ENCODE peak calls at places on chromosomes 1 and 21, in five cellular contexts. B, D, N, T and S are unnamed samples. For H3K4me1, the result is how much of the 10 kb centered on the place peaks cover.

GRCh38 chr1:44950434-44950833 is 36.0 kb downstream of the EIF2B3 start:
- DNase-seq in N (no peak), B (no peak), T (no peak), D (no peak), S (no peak)

GRCh38 chr1:224435318-224435763 is 744 bp upstream of the WDR26 start:
- DNase-seq in T (no peak), B (peak), D (no peak), N (no peak), S (no peak)

GRCh38 chr1:205042911-205043806 is at the start of gene CNTN2:
- DNase-seq in D (no peak), N (peak), T (no peak), B (peak), S (no peak)

GRCh38 chr1:223886516-223886921 is 40.8 kb upstream of the TP53BP2 start:
- DNase-seq in N (no peak), B (no peak), T (no peak), D (no peak), S (peak)

GRCh38 chr1:29972664-29973063 is 736.3 kb downstream of the PTPRU start:
- DNase-seq in N (no peak), B (no peak), T (no peak), D (no peak), S (no peak)

GRCh38 chr1:233315718-233316301 is 11.7 kb upstream of the MAP3K21 start:
- DNase-seq in B (no peak), T (no peak), N (no peak), D (no peak), S (no peak)

GRCh38 chr1:45522324-45523104 is 830 bp upstream of the PRDX1 start:
- DNase-seq in N (no peak), T (no peak), B (no peak), D (no peak), S (no peak)

GRCh38 chr1:35718492-35719336 is at the start of gene C1orf216:
- DNase-seq in D (peak), N (peak), T (no peak), B (peak), S (no peak)

GRCh38 chr1:145720556-145720877 is 1.2 kb downstream of the CD160 start:
- DNase-seq in D (no peak), B (no peak), T (no peak), N (no peak), S (no peak)

GRCh38 chr21:28253378-28253777 is 739.3 kb downstream of the LTN1 start:
- DNase-seq in B (no peak), D (no peak), T (no peak), N (no peak), S (no peak)

GRCh38 chr21:39599191-39599966 is 13.4 kb upstream of the B3GALT5 start:
- DNase-seq in T (no peak), N (no peak), D (no peak), B (no peak), S (no peak)

GRCh38 chr1:3555131-3555920 is 56.0 kb downstream of the MEGF6 start:
- DNase-seq in T (no peak), N (no peak), D (no peak), B (no peak), S (no peak)

GRCh38 chr1:231359113-231359512 is 21.0 kb downstream of the SPRTN start:
- DNase-seq in D (no peak), T (no peak), N (no peak), B (peak), S (no peak)

GRCh38 chr1:117930173-117930447 is 571 bp downstream of the WDR3 start:
- DNase-seq in D (no peak), N (no peak), T (no peak), B (no peak), S (no peak)

GRCh38 chr21:40179167-40179566 is 311.9 kb downstream of the PCP4 start:
- DNase-seq in B (no peak), D (no peak), N (no peak), T (no peak), S (no peak)

GRCh38 chr1:231053493-231054162 is 13.6 kb upstream of the FAM89A start:
- DNase-seq in N (no peak), D (no peak), B (no peak), T (peak), S (peak)

GRCh38 chr21:43331962-43332458 is 94.9 kb downstream of the SIK1 start:
- DNase-seq in B (no peak), D (no peak), T (no peak), N (no peak), S (no peak)

GRCh38 chr1:75203415-75204277 is 69.5 kb downstream of the LHX8 start:
- DNase-seq in B (peak), T (peak), N (peak), D (no peak), S (peak)

GRCh38 chr1:27600500-27601175 is 3.3 kb downstream of the AHDC1 start:
- DNase-seq in T (no peak), B (no peak), N (peak), D (no peak), S (peak)

GRCh38 chr1:19647643-19648042 is 3.5 kb downstream of the NBL1 start:
- DNase-seq in B (no peak), N (no peak), D (no peak), T (no peak), S (no peak)

GRCh38 chr1:114126696-114127095 is 27.0 kb downstream of the SYT6 start:
- DNase-seq in T (peak), N (no peak), B (no peak), D (no peak), S (no peak)

GRCh38 chr1:41613646-41614592 is 129.4 kb upstream of the EDN2 start:
- DNase-seq in B (no peak), T (no peak), N (peak), D (no peak), S (no peak)

GRCh38 chr1:26280333-26281042 is 602 bp downstream of the SH3BGRL3 start:
- DNase-seq in T (no peak), D (no peak), N (no peak), B (peak), S (no peak)
- H3K4me1 ChIP-seq in T (half or more), D (under half), N (half or more), B (half or more), S (under half)

GRCh38 chr1:116001739-116002487 is 25.6 kb downstream of the SLC22A15 start:
- DNase-seq in T (no peak), B (no peak), D (no peak), N (no peak), S (no peak)
- TF ChIP-seq TAF1 in T (no peak), B (no peak), D (no peak), N (no peak), S (no peak)

GRCh38 chr1:112546076-112546475 is 37.3 kb downstream of the WNT2B start:
- DNase-seq in T (no peak), D (no peak), B (no peak), N (no peak), S (no peak)
- H3K4me1 ChIP-seq in T (under half), D (under half), B (under half), N (under half), S (under half)

GRCh38 chr21:16176570-16176969 is 446.8 kb downstream of the USP25 start:
- DNase-seq in D (no peak), B (no peak), N (no peak), T (no peak), S (no peak)
- TF ChIP-seq TAF1 in D (no peak), B (no peak), N (no peak), T (no peak), S (no peak)

DNA sequence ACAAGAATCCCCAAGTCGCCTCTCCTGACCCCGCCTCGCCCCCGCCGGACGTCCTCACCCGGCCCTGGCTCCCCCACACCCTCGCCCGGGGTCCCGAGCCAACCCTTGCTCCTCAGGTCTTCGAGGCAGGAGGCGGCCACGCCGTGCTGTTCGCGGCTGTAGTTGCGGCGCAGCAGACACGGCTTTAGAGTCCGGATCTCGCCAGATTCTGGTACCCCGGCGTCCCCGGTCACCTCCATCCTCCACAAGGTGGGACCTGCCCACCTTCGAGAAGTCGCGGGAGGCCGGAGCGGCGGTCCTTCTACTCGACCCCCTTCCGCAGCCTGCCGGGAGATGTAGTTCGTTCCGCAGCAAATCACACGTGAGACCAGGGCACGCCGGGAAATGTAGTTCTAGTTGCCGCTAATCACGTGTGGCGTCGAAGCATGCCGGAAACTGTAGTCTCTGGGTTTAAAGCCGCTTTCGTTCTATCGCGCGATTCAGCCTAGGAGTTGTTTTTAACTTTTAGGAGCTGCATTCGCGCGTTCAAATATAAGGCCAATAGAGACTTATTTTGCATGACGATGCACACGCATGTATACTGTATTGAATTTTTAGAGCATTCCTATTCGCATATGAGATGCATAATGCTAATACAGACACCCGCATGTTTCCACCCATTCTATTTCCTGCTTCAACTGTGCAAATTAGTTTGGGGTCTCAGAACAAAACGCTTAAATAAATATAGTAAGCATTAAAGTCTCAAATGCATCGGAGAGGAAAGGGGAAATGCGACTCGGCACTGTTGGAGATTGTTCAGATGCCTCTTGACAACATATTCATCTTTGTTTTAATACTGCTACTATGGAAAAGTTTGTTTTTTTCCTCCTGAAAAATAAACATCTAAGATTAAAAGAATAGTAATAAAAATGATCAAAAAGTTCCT is at the start of gene DFFA:
- DNase-seq in T (peak), D (peak), B (peak), N (peak), S (peak)
- H3K4me1 ChIP-seq in T (under half), D (under half), B (under half), N (under half), S (under half)

DNA sequence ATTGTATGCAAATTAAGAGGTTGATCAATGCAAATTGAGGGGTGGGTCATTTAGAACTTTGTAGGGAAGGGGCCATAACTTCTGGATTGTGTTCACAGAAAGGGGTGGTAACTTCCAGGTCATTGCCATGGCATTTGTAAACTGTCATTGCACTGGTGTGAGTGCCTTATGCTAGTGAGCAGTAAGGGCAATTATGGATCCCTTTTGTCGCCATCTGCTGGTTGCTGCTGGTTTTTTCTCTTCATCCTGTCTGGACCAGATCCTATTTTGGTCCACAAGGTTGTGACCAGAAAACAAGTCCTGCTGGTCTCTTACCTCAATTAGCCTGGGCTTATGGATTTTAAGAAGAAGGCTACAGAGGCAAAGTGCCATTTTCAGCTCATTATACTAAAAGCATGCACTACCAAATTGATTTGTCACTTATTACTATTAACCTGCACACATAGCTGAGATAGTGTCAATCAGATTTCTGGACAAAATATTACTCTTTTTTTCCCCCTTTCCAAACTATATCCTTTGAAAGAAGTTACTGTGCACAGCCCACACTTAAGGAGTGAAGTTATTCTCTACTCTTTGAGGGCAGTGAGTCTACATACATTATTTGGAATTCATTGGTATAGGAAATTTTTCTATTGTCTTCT is 196.2 kb downstream of the ZC3H11B start:
- DNase-seq in N (peak), B (peak), D (peak), T (peak), S (peak)
- TF ChIP-seq TAF1 in N (no peak), B (no peak), D (no peak), T (no peak), S (no peak)

GRCh38 chr1:162207862-162208261 is 138.4 kb downstream of the NOS1AP start:
- DNase-seq in D (no peak), B (no peak), N (no peak), T (no peak), S (no peak)
- H3K4me1 ChIP-seq in D (under half), B (under half), N (under half), T (under half), S (half or more)